ENCODE peak calls at places on chromosomes 12 and 14, in five cellular contexts. L is upper lobe of left lung, G is heart left ventricle, I is ascending aorta, D is OCI-LY7. Y is an unnamed sample. For H3K9me3 and H3K4me1, the result is how much of the 10 kb centered on the place peaks cover.

GRCh38 chr14:77369280-77369679 is 7.6 kb downstream of the TMED8 start:
- DNase-seq in L (no peak), G (no peak), I (no peak), D (peak), Y (no peak)

GRCh38 chr12:88663001-88663400 is 82.7 kb upstream of the KITLG start:
- DNase-seq in L (no peak), G (no peak), I (no peak), D (no peak), Y (no peak)

GRCh38 chr12:107929436-107929835 is 154.9 kb downstream of the ASCL4 start:
- DNase-seq in L (no peak), G (no peak), I (no peak), D (peak), Y (no peak)

GRCh38 chr12:124466200-124467128 is 100.9 kb downstream of the NCOR2 start:
- DNase-seq in L (peak), G (peak), I (peak), D (peak), Y (peak)

GRCh38 chr12:63916561-63917476 is 72.3 kb downstream of the SRGAP1 start:
- DNase-seq in L (no peak), G (no peak), I (no peak), D (no peak), Y (no peak)

GRCh38 chr12:40911676-40912075 is 219.4 kb downstream of the CNTN1 start:
- DNase-seq in L (no peak), G (no peak), I (no peak), D (no peak), Y (no peak)

GRCh38 chr12:109115758-109116610 is at the start of gene ACACB:
- DNase-seq in L (peak), G (peak), I (peak), D (no peak), Y (no peak)

GRCh38 chr12:16520328-16520727 is 85.6 kb downstream of the LMO3 start:
- DNase-seq in L (no peak), G (no peak), I (no peak), D (no peak), Y (no peak)

GRCh38 chr14:100103261-100104005 is 38.2 kb downstream of the EVL start:
- DNase-seq in L (no peak), G (no peak), I (no peak), D (no peak), Y (no peak)

GRCh38 chr14:93970589-93970966 is 5.8 kb downstream of the ASB2 start:
- DNase-seq in L (peak), G (no peak), I (no peak), D (peak), Y (peak)

GRCh38 chr14:49879683-49880204 is 13.1 kb upstream of the ARF6 start:
- DNase-seq in L (peak), G (no peak), I (no peak), D (peak), Y (peak)

GRCh38 chr12:50287271-50287670 is 4.0 kb upstream of the LIMA1 start:
- DNase-seq in L (no peak), G (no peak), I (no peak), D (no peak), Y (no peak)

GRCh38 chr12:59548930-59549329 is 46.9 kb upstream of the SLC16A7 start:
- DNase-seq in L (peak), G (no peak), I (no peak), D (no peak), Y (no peak)

GRCh38 chr14:99540196-99541032 is 59.2 kb downstream of the CCNK start:
- DNase-seq in L (no peak), G (no peak), I (no peak), D (no peak), Y (no peak)

GRCh38 chr12:10718279-10718821 is 4.8 kb downstream of the YBX3 start:
- DNase-seq in L (no peak), G (no peak), I (no peak), D (no peak), Y (no peak)

GRCh38 chr12:57342207-57342691 is 88.6 kb downstream of the R3HDM2 start:
- DNase-seq in L (peak), G (no peak), I (no peak), D (no peak), Y (no peak)

GRCh38 chr12:88163371-88163770 is 21.3 kb downstream of the TMTC3 start:
- DNase-seq in L (no peak), G (no peak), I (no peak), D (no peak), Y (no peak)

GRCh38 chr12:13373131-13373530 is 176.6 kb downstream of the EMP1 start:
- DNase-seq in L (no peak), G (no peak), I (no peak), D (no peak), Y (no peak)

DNA sequence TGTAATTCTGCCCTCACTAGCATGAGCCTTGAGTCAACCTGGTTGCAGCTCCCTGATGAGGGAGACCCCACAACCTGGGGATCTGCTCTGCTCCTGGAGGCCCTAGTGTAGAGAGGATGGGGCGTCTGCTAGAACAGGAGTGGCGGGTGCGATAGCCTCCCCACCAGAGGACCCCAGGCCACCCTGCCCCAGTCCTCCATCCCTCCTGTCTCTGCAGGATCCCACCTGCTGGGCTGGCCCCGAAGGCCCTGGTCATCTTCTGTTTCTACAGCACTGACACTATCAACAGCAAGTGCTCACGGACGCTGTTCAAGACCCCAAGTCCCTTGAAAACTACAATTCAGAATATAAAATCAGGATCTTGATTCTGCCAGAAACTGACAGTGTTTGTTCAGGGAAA is 15.2 kb downstream of the ANHX start:
- DNase-seq in L (no peak), G (no peak), I (no peak), D (no peak), Y (no peak)
- H3K9me3 ChIP-seq in L (half or more), G (under half), I (under half), D (under half), Y (under half)

DNA sequence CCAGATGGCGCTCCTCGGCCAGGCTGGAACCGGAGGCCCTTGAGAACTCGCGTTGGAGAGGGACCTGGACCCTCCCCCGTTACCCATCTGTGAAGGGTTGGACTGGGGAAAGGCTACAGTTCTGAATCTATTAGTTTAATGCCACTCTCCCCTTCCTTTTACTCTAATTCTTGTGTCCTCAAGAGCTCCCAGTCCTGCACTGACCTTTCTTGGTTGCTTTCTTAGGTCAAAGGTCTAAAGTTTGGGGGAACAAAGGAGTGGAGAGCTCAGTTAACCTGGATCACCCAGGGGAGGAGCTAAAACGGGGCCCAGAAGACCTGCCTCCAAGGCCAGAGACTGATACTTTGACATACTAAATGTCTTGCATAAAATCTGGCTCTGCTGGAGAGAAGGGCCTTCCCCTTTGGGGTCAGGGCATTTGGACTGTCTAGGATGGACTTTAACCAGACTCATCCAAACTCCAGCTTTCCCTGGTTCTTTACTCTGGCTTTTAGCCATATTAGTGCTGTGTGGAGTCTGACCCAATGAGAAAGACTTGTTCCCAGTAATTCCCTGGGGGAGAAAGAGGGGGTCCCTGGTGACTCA is 923 bp upstream of the MLF2 start:
- DNase-seq in L (no peak), G (no peak), I (no peak), D (no peak), Y (no peak)
- H3K4me3 ChIP-seq in L (no peak), G (no peak), I (peak), D (peak), Y (peak)

GRCh38 chr12:121789800-121790748 is 3.4 kb downstream of the RHOF start:
- DNase-seq in L (peak), G (peak), I (peak), D (peak), Y (peak)
- H3K4me1 ChIP-seq in L (under half), G (under half), I (under half), D (half or more), Y (half or more)

DNA sequence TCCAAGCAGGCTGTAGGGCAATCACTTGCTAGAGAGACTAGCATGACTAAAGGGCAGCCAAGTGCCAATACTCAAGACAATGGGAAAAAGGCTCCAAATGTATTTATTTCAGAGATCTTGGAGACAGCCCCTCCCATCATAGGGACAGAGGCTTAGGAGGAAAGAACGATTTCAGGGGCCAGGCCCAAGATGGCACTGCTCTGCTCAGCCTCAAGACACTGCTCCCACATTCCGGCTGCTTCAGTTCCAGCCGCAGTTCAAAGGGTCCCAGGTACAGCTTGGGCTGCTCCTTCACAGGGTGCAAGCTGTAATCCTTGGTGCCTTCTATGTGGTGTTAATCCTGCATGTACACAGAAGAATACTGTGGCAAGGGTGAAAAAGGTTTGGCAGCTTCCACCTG is 19.4 kb upstream of the OR4K5 start:
- DNase-seq in L (no peak), G (no peak), I (no peak), D (no peak), Y (no peak)
- H3K9me3 ChIP-seq in L (under half), G (under half), I (under half), D (under half), Y (under half)

GRCh38 chr14:102341566-102341965 is 21.1 kb downstream of the CINP start:
- DNase-seq in L (no peak), G (no peak), I (no peak), D (no peak), Y (no peak)
- H3K4me3 ChIP-seq in L (no peak), G (no peak), I (no peak), D (no peak), Y (no peak)

GRCh38 chr12:42481368-42481767 is 108.2 kb downstream of the PRICKLE1 start:
- DNase-seq in L (no peak), G (no peak), I (no peak), D (no peak), Y (no peak)
- H3K4me1 ChIP-seq in L (under half), G (half or more), I (under half), D (under half), Y (under half)

Y was measured in effector memory CD4-positive, alpha-beta T cell.